ENCODE peak calls at places on chromosome 16, in seven cellular contexts. One of them, this sample, is unnamed.
A peak's percentile ranks its signal among the peaks of the same experiment; 100 is the strongest.

GRCh38 chr16:16158741-16159374 is 64.4 kb downstream of the ABCC6 start:
- DNase-seq in heart right ventricle: no peak
- DNase-seq in CD8-positive, alpha-beta T cell: no peak
- DNase-seq in LoVo: no peak
- DNase-seq in HL-60: no peak
- DNase-seq in ACHN: no peak
- DNase-seq in AG04449: no peak
- DNase-seq in this sample: no peak

GRCh38 chr16:23274968-23275367 is 27.1 kb upstream of the SCNN1B start:
- DNase-seq in heart right ventricle: no peak
- DNase-seq in CD8-positive, alpha-beta T cell: no peak
- DNase-seq in LoVo: no peak
- DNase-seq in HL-60: no peak
- DNase-seq in ACHN: peak; percentile 12
- DNase-seq in AG04449: no peak
- DNase-seq in this sample: no peak

GRCh38 chr16:22977294-22977697 is 163.3 kb downstream of the HS3ST2 start:
- DNase-seq in heart right ventricle: no peak
- DNase-seq in CD8-positive, alpha-beta T cell: no peak
- DNase-seq in LoVo: no peak
- DNase-seq in HL-60: no peak
- DNase-seq in ACHN: peak; percentile 10
- DNase-seq in AG04449: no peak
- DNase-seq in this sample: no peak

GRCh38 chr16:81429045-81429521 is 15.5 kb upstream of the CMIP start:
- DNase-seq in heart right ventricle: no peak
- DNase-seq in CD8-positive, alpha-beta T cell: peak; percentile 32
- DNase-seq in LoVo: peak; percentile 38
- DNase-seq in HL-60: no peak
- DNase-seq in ACHN: peak; percentile 78
- DNase-seq in AG04449: no peak
- DNase-seq in this sample: peak; percentile 57

GRCh38 chr16:69796285-69797118 is 34.4 kb downstream of the WWP2 start:
- DNase-seq in heart right ventricle: no peak
- DNase-seq in CD8-positive, alpha-beta T cell: peak; percentile 26
- DNase-seq in LoVo: peak; percentile 49
- DNase-seq in HL-60: no peak
- DNase-seq in ACHN: peak; percentile 77
- DNase-seq in AG04449: no peak
- DNase-seq in this sample: no peak

GRCh38 chr16:16067127-16067526 is 117.7 kb downstream of the ABCC1 start:
- DNase-seq in heart right ventricle: peak; percentile 35
- DNase-seq in CD8-positive, alpha-beta T cell: no peak
- DNase-seq in LoVo: no peak
- DNase-seq in HL-60: no peak
- DNase-seq in ACHN: no peak
- DNase-seq in AG04449: no peak
- DNase-seq in this sample: peak; percentile 62

GRCh38 chr16:51402785-51403184 is 251.7 kb upstream of the SALL1 start:
- DNase-seq in heart right ventricle: no peak
- DNase-seq in CD8-positive, alpha-beta T cell: no peak
- DNase-seq in LoVo: no peak
- DNase-seq in HL-60: no peak
- DNase-seq in ACHN: no peak
- DNase-seq in AG04449: no peak
- DNase-seq in this sample: no peak

GRCh38 chr16:68756250-68757051 is 19.4 kb downstream of the CDH1 start:
- DNase-seq in heart right ventricle: no peak
- DNase-seq in CD8-positive, alpha-beta T cell: peak; percentile 11
- DNase-seq in LoVo: peak; percentile 95
- DNase-seq in HL-60: no peak
- DNase-seq in ACHN: no peak
- DNase-seq in AG04449: no peak
- DNase-seq in this sample: peak; percentile 71

GRCh38 chr16:85270365-85270764 is 158.1 kb upstream of the CIBAR2 start:
- DNase-seq in heart right ventricle: no peak
- DNase-seq in CD8-positive, alpha-beta T cell: no peak
- DNase-seq in LoVo: no peak
- DNase-seq in HL-60: no peak
- DNase-seq in ACHN: no peak
- DNase-seq in AG04449: no peak
- DNase-seq in this sample: no peak

GRCh38 chr16:54928421-54929089 is 2.1 kb upstream of the IRX5 start:
- DNase-seq in heart right ventricle: peak; percentile 80
- DNase-seq in CD8-positive, alpha-beta T cell: no peak
- DNase-seq in LoVo: peak; percentile 53
- DNase-seq in HL-60: peak; percentile 69
- DNase-seq in ACHN: peak; percentile 61
- DNase-seq in AG04449: no peak
- DNase-seq in this sample: peak; percentile 46

GRCh38 chr16:83214671-83215070 is 587.9 kb downstream of the CDH13 start:
- DNase-seq in heart right ventricle: no peak
- DNase-seq in CD8-positive, alpha-beta T cell: no peak
- DNase-seq in LoVo: no peak
- DNase-seq in HL-60: no peak
- DNase-seq in ACHN: no peak
- DNase-seq in AG04449: no peak
- DNase-seq in this sample: no peak

GRCh38 chr16:3173892-3174617 is 13.9 kb upstream of the OR1F1 start:
- DNase-seq in heart right ventricle: no peak
- DNase-seq in CD8-positive, alpha-beta T cell: no peak
- DNase-seq in LoVo: peak; percentile 29
- DNase-seq in HL-60: no peak
- DNase-seq in ACHN: peak; percentile 80
- DNase-seq in AG04449: no peak
- DNase-seq in this sample: no peak

GRCh38 chr16:67248401-67249177 is at the start of gene SLC9A5:
- DNase-seq in heart right ventricle: peak; percentile 57
- DNase-seq in CD8-positive, alpha-beta T cell: peak; percentile 24
- DNase-seq in LoVo: peak; percentile 34
- DNase-seq in HL-60: no peak
- DNase-seq in ACHN: peak; percentile 45
- DNase-seq in AG04449: no peak
- DNase-seq in this sample: no peak

GRCh38 chr16:29816694-29817441 is 916 bp downstream of the PAGR1 start:
- DNase-seq in heart right ventricle: peak; percentile 69
- DNase-seq in CD8-positive, alpha-beta T cell: peak; percentile 45
- DNase-seq in LoVo: peak; percentile 63
- DNase-seq in HL-60: peak; percentile 67
- DNase-seq in ACHN: peak; percentile 80
- DNase-seq in AG04449: no peak
- DNase-seq in this sample: peak; percentile 74

GRCh38 chr16:57530104-57530522 is 6.3 kb downstream of the CCDC102A start:
- DNase-seq in heart right ventricle: no peak
- DNase-seq in CD8-positive, alpha-beta T cell: peak; percentile 75
- DNase-seq in LoVo: no peak
- DNase-seq in HL-60: no peak
- DNase-seq in ACHN: peak; percentile 68
- DNase-seq in AG04449: no peak
- DNase-seq in this sample: no peak

GRCh38 chr16:78189121-78189520 is 89.7 kb downstream of the WWOX start:
- DNase-seq in heart right ventricle: no peak
- DNase-seq in CD8-positive, alpha-beta T cell: no peak
- DNase-seq in LoVo: no peak
- DNase-seq in HL-60: no peak
- DNase-seq in ACHN: no peak
- DNase-seq in AG04449: no peak
- DNase-seq in this sample: no peak

GRCh38 chr16:81558444-81559175 is 114.0 kb downstream of the CMIP start:
- DNase-seq in heart right ventricle: no peak
- DNase-seq in CD8-positive, alpha-beta T cell: no peak
- DNase-seq in LoVo: peak; percentile 81
- DNase-seq in HL-60: no peak
- DNase-seq in ACHN: no peak
- DNase-seq in AG04449: no peak
- DNase-seq in this sample: peak; percentile 92

GRCh38 chr16:12901204-12901596 is 198 bp upstream of the SHISA9 start:
- DNase-seq in heart right ventricle: no peak
- DNase-seq in CD8-positive, alpha-beta T cell: no peak
- DNase-seq in LoVo: no peak
- DNase-seq in HL-60: no peak
- DNase-seq in ACHN: peak; percentile 86
- DNase-seq in AG04449: no peak
- DNase-seq in this sample: no peak

GRCh38 chr16:68354816-68355215 is 44.0 kb downstream of the PRMT7 start:
- DNase-seq in heart right ventricle: no peak
- DNase-seq in CD8-positive, alpha-beta T cell: no peak
- DNase-seq in LoVo: no peak
- DNase-seq in HL-60: no peak
- DNase-seq in ACHN: no peak
- DNase-seq in AG04449: no peak
- DNase-seq in this sample: no peak

GRCh38 chr16:715448-716249 is 731 bp downstream of the METRN start:
- DNase-seq in heart right ventricle: no peak
- DNase-seq in CD8-positive, alpha-beta T cell: no peak
- DNase-seq in LoVo: peak; percentile 49
- DNase-seq in HL-60: no peak
- DNase-seq in ACHN: peak; percentile 68
- DNase-seq in AG04449: no peak
- DNase-seq in this sample: peak; percentile 46

GRCh38 chr16:67723151-67723915 is 4.2 kb upstream of the GFOD2 start:
- DNase-seq in heart right ventricle: no peak
- DNase-seq in CD8-positive, alpha-beta T cell: no peak
- DNase-seq in LoVo: no peak
- DNase-seq in HL-60: no peak
- DNase-seq in ACHN: peak; percentile 44
- DNase-seq in AG04449: peak; percentile 42
- DNase-seq in this sample: no peak

GRCh38 chr16:71311553-71312158 is 22.5 kb upstream of the CMTR2 start:
- DNase-seq in heart right ventricle: no peak
- DNase-seq in CD8-positive, alpha-beta T cell: peak; percentile 24
- DNase-seq in LoVo: no peak
- DNase-seq in HL-60: no peak
- DNase-seq in ACHN: peak; percentile 41
- DNase-seq in AG04449: no peak
- DNase-seq in this sample: no peak

GRCh38 chr16:23143391-23143790 is 5.9 kb downstream of the USP31 start:
- DNase-seq in heart right ventricle: no peak
- DNase-seq in CD8-positive, alpha-beta T cell: no peak
- DNase-seq in LoVo: no peak
- DNase-seq in HL-60: no peak
- DNase-seq in ACHN: no peak
- DNase-seq in AG04449: no peak
- DNase-seq in this sample: no peak

GRCh38 chr16:66422366-66422765 is 4.7 kb upstream of the BEAN1 start:
- DNase-seq in heart right ventricle: no peak
- DNase-seq in CD8-positive, alpha-beta T cell: no peak
- DNase-seq in LoVo: no peak
- DNase-seq in HL-60: no peak
- DNase-seq in ACHN: no peak
- DNase-seq in AG04449: no peak
- DNase-seq in this sample: no peak

GRCh38 chr16:75506567-75506966 is 11.3 kb upstream of the CHST6 start:
- DNase-seq in heart right ventricle: no peak
- DNase-seq in CD8-positive, alpha-beta T cell: no peak
- DNase-seq in LoVo: peak; percentile 23
- DNase-seq in HL-60: peak; percentile 74
- DNase-seq in ACHN: no peak
- DNase-seq in AG04449: no peak
- DNase-seq in this sample: no peak

GRCh38 chr16:27721548-27722265 is 171.8 kb downstream of the KATNIP start:
- DNase-seq in heart right ventricle: peak; percentile 63
- DNase-seq in CD8-positive, alpha-beta T cell: no peak
- DNase-seq in LoVo: no peak
- DNase-seq in HL-60: no peak
- DNase-seq in ACHN: no peak
- DNase-seq in AG04449: no peak
- DNase-seq in this sample: peak; percentile 24

This sample was measured in left colon.